ENCODE peak calls at places on chromosomes 1 and 21, in five cellular contexts. D is heart right ventricle, E is psoas muscle, M is fibroblast of lung, B is neuronal stem cell. S is an unnamed sample. For H3K36me3, the result is how much of the 10 kb centered on the place peaks cover.

GRCh38 chr1:98422821-98423220 is 238.7 kb upstream of the SNX7 start:
- DNase-seq in D (no peak), E (no peak), M (no peak), B (no peak), S (no peak)

GRCh38 chr21:46667735-46668380 is 32.4 kb downstream of the PRMT2 start:
- DNase-seq in M (peak), D (no peak), E (peak), B (peak), S (no peak)

GRCh38 chr21:41821756-41822431 is 55.0 kb upstream of the RIPK4 start:
- DNase-seq in M (no peak), E (no peak), B (no peak), D (no peak), S (no peak)

GRCh38 chr1:203871114-203871875 is 9.9 kb downstream of the SNRPE start:
- DNase-seq in D (no peak), M (peak), B (peak), E (no peak), S (no peak)

GRCh38 chr1:35808376-35809155 is 750 bp downstream of the AGO4 start:
- DNase-seq in E (peak), D (peak), M (peak), B (peak), S (no peak)

GRCh38 chr1:207974146-207974545 is 63.2 kb upstream of the CD34 start:
- DNase-seq in D (no peak), E (no peak), M (no peak), B (no peak), S (no peak)

GRCh38 chr1:108712605-108713150 is at the start of gene FNDC7:
- DNase-seq in E (no peak), D (no peak), B (no peak), M (no peak), S (no peak)

GRCh38 chr1:77347646-77348045 is 65.8 kb downstream of the AK5 start:
- DNase-seq in E (no peak), M (peak), D (no peak), B (no peak), S (peak)

GRCh38 chr1:156706647-156707008 is 1.2 kb upstream of the CRABP2 start:
- DNase-seq in B (peak), D (peak), M (peak), E (peak), S (no peak)

GRCh38 chr1:217471403-217471802 is 159.5 kb downstream of the GPATCH2 start:
- DNase-seq in M (no peak), D (no peak), E (no peak), B (no peak), S (no peak)

GRCh38 chr1:231407537-231408396 is 14.3 kb downstream of the EGLN1 start:
- DNase-seq in D (no peak), E (no peak), B (no peak), M (no peak), S (no peak)

GRCh38 chr1:239635276-239635675 is 248.9 kb downstream of the CHRM3 start:
- DNase-seq in D (no peak), E (no peak), M (no peak), B (no peak), S (no peak)

GRCh38 chr1:209062863-209063262 is 520.7 kb upstream of the CAMK1G start:
- DNase-seq in E (no peak), D (no peak), B (no peak), M (no peak), S (no peak)

GRCh38 chr1:71593523-71593922 is 512.7 kb upstream of the ZRANB2 start:
- DNase-seq in B (no peak), M (peak), E (no peak), D (no peak), S (no peak)

GRCh38 chr1:112357467-112357866 is 38.5 kb upstream of the CTTNBP2NL start:
- DNase-seq in D (no peak), M (no peak), B (no peak), E (no peak), S (no peak)

GRCh38 chr1:7298145-7298544 is 473.0 kb upstream of the VAMP3 start:
- DNase-seq in D (no peak), B (no peak), E (no peak), M (no peak), S (no peak)

GRCh38 chr1:37919277-37919676 is 27.6 kb downstream of the INPP5B start:
- DNase-seq in D (no peak), B (no peak), E (no peak), M (no peak), S (no peak)

GRCh38 chr1:226064168-226064815 is 1.8 kb downstream of the H3-3A start:
- DNase-seq in B (no peak), D (no peak), E (no peak), M (peak), S (no peak)

GRCh38 chr1:36797761-36798160 is 236.6 kb downstream of the GRIK3 start:
- DNase-seq in E (no peak), D (no peak), B (no peak), M (no peak), S (no peak)

GRCh38 chr1:35111106-35111505 is 31.9 kb downstream of the ZMYM1 start:
- DNase-seq in M (peak), E (no peak), D (no peak), B (no peak), S (peak)

GRCh38 chr21:40990366-40990765 is 143.4 kb upstream of the DSCAM start:
- DNase-seq in B (no peak), M (no peak), D (no peak), E (no peak), S (no peak)

GRCh38 chr1:49229555-49229954 is 452.9 kb upstream of the BEND5 start:
- DNase-seq in B (no peak), E (no peak), M (no peak), D (no peak), S (peak)

GRCh38 chr1:203364013-203364730 is 13.2 kb upstream of the FMOD start:
- DNase-seq in M (no peak), B (no peak), D (peak), E (no peak), S (no peak)

GRCh38 chr1:244160455-244161020 is 109.5 kb downstream of the ZBTB18 start:
- DNase-seq in M (no peak), D (no peak), B (no peak), E (no peak), S (no peak)

GRCh38 chr1:10819198-10819901 is 22.9 kb upstream of the CASZ1 start:
- DNase-seq in D (no peak), E (no peak), B (no peak), M (no peak), S (no peak)

GRCh38 chr1:27393641-27394281 is 1.3 kb downstream of the GPR3 start:
- DNase-seq in E (no peak), M (no peak), B (no peak), D (no peak), S (no peak)

GRCh38 chr1:168136709-168137514 is at the start of gene GPR161:
- DNase-seq in M (peak), D (peak), E (peak), B (peak), S (no peak)

GRCh38 chr1:41419584-41420295 is 58.5 kb downstream of the FOXO6 start:
- DNase-seq in D (no peak), B (no peak), E (no peak), M (no peak), S (no peak)

GRCh38 chr1:230283678-230284077 is 142.5 kb downstream of the PGBD5 start:
- DNase-seq in D (no peak), E (peak), M (no peak), B (no peak), S (no peak)

GRCh38 chr1:91349524-91349923 is 55.1 kb downstream of the HFM1 start:
- DNase-seq in B (no peak), D (no peak), M (no peak), E (no peak), S (no peak)

GRCh38 chr1:152699746-152700145 is 1.6 kb downstream of the LCE2A start:
- DNase-seq in B (no peak), D (no peak), M (no peak), E (no peak), S (no peak)

DNA sequence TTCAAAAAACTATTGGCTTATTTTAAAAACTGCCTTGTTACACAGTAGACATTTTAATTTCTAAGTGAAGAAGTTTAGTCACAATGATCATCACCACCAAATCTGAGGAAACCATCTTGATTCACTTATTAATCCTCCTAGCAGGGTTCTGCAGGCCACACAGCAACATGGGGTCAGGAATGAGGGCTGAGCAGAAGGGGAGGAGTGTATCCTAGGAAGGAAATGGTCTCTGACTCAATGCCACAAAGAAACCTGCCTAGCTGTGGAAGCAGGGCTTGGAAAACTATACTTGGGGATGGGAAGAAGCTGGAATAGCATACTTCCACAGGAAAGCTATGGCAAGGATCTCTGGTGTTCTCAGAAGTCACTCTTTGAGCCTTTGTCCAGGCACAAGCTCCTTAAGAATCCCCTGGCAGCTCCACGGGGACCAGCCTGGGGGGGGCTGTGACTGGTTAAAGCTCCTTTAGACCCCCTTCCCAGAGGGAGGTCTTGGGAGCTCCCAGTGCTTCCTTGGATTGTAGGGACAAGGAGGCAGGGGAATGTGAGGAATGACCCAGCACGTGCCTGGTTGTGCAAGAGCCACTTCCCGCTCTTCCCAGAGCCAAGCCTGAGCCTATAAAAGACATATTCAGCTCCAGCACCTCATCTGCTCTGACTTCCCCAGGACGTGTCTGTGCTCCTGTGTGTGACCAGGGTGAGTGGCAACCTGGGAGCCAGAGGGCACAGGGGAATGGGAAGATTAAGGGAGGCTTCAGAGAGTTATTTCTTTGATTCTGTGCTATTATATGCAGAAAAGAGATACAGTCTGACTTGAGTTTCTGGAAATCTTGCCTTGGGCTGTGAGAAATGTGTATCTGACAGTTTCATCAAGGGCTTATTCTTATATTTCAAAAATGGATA is at the start of gene LCE2A:
- DNase-seq in D (no peak), E (no peak), B (no peak), M (no peak), S (no peak)
- H3K36me3 ChIP-seq in D (under half), E (under half), B (under half), M (under half), S (under half)

DNA sequence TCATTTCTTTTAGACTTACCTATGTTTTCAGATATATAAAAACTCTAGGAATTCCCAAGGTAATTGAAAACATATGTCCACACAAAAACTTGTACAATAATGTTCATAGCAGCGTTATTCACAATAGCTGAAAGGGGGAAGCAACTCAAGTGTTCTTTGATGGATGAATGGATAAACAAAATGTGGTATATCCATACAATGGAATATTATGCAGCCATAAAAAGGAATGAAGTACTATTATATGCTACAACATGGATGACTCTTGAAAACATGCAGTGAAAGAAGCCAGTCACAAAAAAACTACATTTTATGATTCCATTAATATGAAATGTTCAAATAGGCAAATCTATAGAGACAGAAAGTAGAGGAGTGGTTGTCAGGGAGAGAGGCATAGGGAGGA is 62.2 kb upstream of the WDR26 start:
- DNase-seq in B (no peak), M (no peak), D (no peak), E (no peak), S (no peak)
- H3K36me3 ChIP-seq in B (under half), M (under half), D (under half), E (under half), S (under half)

DNA sequence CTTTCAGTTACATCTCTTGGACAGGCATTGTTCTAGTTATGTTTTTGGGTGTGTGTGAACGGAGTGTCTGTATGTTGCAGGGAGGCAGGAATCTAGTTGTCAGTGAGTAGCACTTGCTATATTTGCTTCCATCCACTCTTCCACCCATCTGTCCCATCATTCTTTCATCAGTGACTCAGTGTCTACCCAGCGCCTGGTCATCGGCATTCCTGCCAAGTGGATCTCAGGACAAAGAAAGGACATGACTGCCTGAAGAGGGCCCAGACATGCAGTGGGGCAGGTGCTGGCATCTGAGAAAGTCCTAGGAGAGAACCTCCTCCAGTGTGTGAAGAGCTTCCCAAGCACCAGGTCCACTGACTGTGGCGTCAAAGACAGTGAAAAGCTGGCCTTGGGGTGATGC is 27.3 kb upstream of the MAGOH start:
- DNase-seq in M (no peak), B (no peak), D (no peak), E (no peak), S (no peak)
- H3K36me3 ChIP-seq in M (under half), B (half or more), D (under half), E (under half), S (under half)

GRCh38 chr1:227451954-227452353 is 111.4 kb upstream of the ZNF678 start:
- DNase-seq in E (no peak), B (no peak), D (no peak), M (no peak), S (no peak)

GRCh38 chr1:227451062-227451461 is 112.3 kb upstream of the ZNF678 start:
- DNase-seq in M (peak), E (no peak), B (no peak), D (no peak), S (no peak)

GRCh38 chr1:227450489-227450888 is 112.9 kb upstream of the ZNF678 start:
- DNase-seq in B (no peak), M (no peak), D (no peak), E (no peak), S (no peak)

GRCh38 chr1:227453962-227454361 is 109.4 kb upstream of the ZNF678 start:
- DNase-seq in B (no peak), E (no peak), D (no peak), M (no peak), S (no peak)

DNA sequence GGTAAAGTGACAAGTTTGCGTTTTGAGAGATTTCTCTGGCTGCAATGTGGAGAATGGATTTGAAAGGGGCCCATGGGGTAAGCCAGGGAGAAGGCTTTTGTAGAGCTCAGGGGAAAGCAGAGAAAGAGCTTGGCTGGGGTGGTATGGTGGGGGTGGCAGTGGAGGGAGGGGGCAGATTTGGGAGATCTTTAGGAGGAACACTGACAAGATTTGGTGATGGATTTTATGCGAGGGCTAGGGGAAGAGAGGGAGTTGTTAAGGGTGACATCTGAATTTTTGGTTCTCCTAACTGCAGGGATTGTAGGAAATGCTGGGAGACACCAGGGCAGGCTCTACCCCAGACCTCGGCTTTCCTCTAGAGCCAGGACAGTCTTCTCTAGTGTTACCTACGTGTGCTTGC is 108.7 kb upstream of the ZNF678 start:
- DNase-seq in E (no peak), B (no peak), M (no peak), D (no peak), S (no peak)
- H3K36me3 ChIP-seq in E (under half), B (under half), M (under half), D (under half), S (under half)

GRCh38 chr1:22673486-22674409 is 20.7 kb downstream of the C1QB start:
- DNase-seq in B (peak), E (no peak), D (peak), M (peak), S (peak)

GRCh38 chr1:22677861-22678521 is 25.0 kb downstream of the C1QB start:
- DNase-seq in E (no peak), D (no peak), B (no peak), M (no peak), S (no peak)

GRCh38 chr1:22676916-22677601 is 24.0 kb downstream of the C1QB start:
- DNase-seq in B (no peak), E (no peak), M (no peak), D (no peak), S (no peak)

GRCh38 chr1:22671999-22672398 is 19.0 kb downstream of the C1QB start:
- DNase-seq in B (no peak), E (no peak), D (no peak), M (no peak), S (no peak)

DNA sequence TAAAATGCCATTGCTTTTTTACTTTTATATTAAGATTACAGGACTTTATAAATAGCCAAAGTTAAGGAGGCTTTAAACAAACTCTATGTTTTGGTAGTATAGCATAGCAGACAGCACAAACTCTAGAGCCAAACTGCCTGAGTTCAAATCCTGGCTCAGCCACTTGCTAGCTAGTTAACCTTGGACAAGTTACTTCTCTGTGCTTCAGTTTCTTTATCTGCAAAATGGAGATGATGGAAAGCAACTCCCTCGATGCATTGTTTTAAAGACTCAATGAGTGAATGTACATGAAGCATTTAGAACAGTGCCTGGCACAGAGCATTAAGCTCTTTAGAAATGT is 21.3 kb downstream of the C1QB start:
- DNase-seq in E (no peak), D (no peak), M (no peak), B (no peak), S (no peak)
- H3K36me3 ChIP-seq in E (under half), D (under half), M (under half), B (under half), S (under half)

DNA sequence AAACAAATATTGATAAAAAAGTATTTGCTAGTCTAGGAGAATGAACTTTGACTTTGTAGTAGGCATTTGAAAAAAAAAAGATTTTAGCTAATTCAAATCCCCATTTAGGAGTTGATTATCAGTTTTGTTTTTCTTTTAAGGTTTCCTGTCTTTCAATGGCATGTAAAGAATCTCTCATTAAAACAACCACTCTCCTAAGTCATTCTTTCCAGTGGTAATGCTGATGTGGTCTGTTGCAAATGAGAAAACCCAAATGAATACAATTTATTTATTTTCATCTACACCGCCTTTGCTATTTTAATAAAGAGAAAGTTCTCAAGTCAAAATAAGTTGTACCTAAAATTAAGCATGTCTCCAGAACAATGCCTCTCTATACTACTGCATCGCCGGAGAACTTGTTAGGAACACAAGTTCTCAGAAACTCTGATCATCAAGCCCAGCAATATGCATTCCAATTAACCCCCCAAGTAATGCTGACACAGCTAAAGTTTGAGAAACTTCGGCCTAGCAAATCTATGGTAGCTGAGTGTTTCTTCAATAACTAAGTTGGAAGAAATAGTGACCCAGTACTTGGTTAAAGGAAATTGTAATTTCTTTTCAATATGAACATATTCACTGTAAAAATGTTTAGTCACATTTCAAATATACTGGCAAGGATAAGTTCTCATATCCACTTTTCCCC is 255.1 kb downstream of the PTPRC start:
- DNase-seq in D (no peak), B (no peak), M (no peak), E (no peak), S (no peak)
- H3K36me3 ChIP-seq in D (under half), B (under half), M (under half), E (under half), S (under half)

GRCh38 chr1:2060535-2060934 is 10.3 kb downstream of the PRKCZ start:
- DNase-seq in D (peak), M (no peak), E (no peak), B (no peak), S (no peak)
- H3K36me3 ChIP-seq in D (under half), M (under half), E (under half), B (under half), S (under half)